ENCODE peak calls at places on chromosomes 2 and 18, in seven cellular contexts. S is astrocyte of the spinal cord, O is left ventricle myocardium inferior, H is ovary, N is AG10803, E is breast epithelium, P is A549. C is an unnamed sample.

GRCh38 chr2:225938991-225939390 is 539.5 kb downstream of the NYAP2 start:
- DNase-seq in E (no peak), P (no peak), O (no peak), H (no peak), S (no peak), N (no peak), C (no peak)

GRCh38 chr2:120651818-120652217 is 83.8 kb upstream of the GLI2 start:
- DNase-seq in S (no peak), O (no peak), E (no peak), N (no peak), P (no peak), H (no peak), C (no peak)

GRCh38 chr2:45345331-45346305 is 265.4 kb downstream of the SRBD1 start:
- DNase-seq in O (no peak), P (no peak), S (no peak), E (no peak), H (no peak), N (no peak), C (no peak)

GRCh38 chr2:169324581-169325260 is 37.6 kb downstream of the LRP2 start:
- DNase-seq in N (no peak), P (no peak), O (no peak), H (no peak), S (no peak), E (no peak), C (no peak)

GRCh38 chr2:102141915-102142828 is at the start of gene IL1R1:
- DNase-seq in O (peak), P (peak), N (peak), S (peak), E (peak), H (peak), C (peak)

GRCh38 chr2:214607051-214607450 is 196.2 kb downstream of the VWC2L start:
- DNase-seq in E (no peak), P (no peak), N (no peak), H (no peak), S (no peak), O (no peak), C (no peak)

GRCh38 chr18:56576826-56577573 is 61.4 kb downstream of the TXNL1 start:
- DNase-seq in P (no peak), N (peak), E (no peak), O (peak), H (no peak), S (no peak), C (no peak)

GRCh38 chr2:1675633-1676032 is 68.7 kb downstream of the PXDN start:
- DNase-seq in S (peak), H (peak), E (no peak), O (no peak), N (peak), P (peak), C (peak)

GRCh38 chr2:54522624-54523281 is 66.6 kb downstream of the SPTBN1 start:
- DNase-seq in N (no peak), H (no peak), O (no peak), P (peak), E (peak), S (peak), C (no peak)

GRCh38 chr2:11213090-11213638 is 57.9 kb downstream of the SLC66A3 start:
- DNase-seq in P (no peak), S (peak), N (peak), H (no peak), E (no peak), O (no peak), C (no peak)

GRCh38 chr2:8506771-8507170 is 175.1 kb upstream of the ID2 start:
- DNase-seq in S (no peak), O (no peak), E (no peak), P (no peak), H (no peak), N (no peak), C (no peak)

GRCh38 chr2:36734304-36734703 is 37.8 kb downstream of the VIT start:
- DNase-seq in P (no peak), O (no peak), H (no peak), E (no peak), S (no peak), N (no peak), C (no peak)

GRCh38 chr2:69926849-69927515 is 12.1 kb downstream of the MXD1 start:
- DNase-seq in S (no peak), H (no peak), E (no peak), N (peak), O (no peak), P (no peak), C (no peak)

GRCh38 chr18:49899647-49900330 is 86.5 kb upstream of the ACAA2 start:
- DNase-seq in E (no peak), S (no peak), N (no peak), O (no peak), H (no peak), P (no peak), C (no peak)

GRCh38 chr2:227871375-227871788 is at the start of gene DAW1:
- DNase-seq in H (peak), N (peak), P (no peak), O (peak), S (peak), E (no peak), C (peak)

GRCh38 chr2:85666016-85666415 is 2.0 kb downstream of the SFTPB start:
- DNase-seq in P (no peak), E (no peak), H (no peak), N (no peak), O (no peak), S (no peak), C (no peak)

GRCh38 chr2:9737053-9737875 is 106.0 kb upstream of the TAF1B start:
- DNase-seq in H (no peak), E (no peak), P (peak), O (no peak), N (peak), S (peak), C (no peak)

GRCh38 chr2:223465793-223466192 is 136.4 kb downstream of the SCG2 start:
- DNase-seq in N (peak), S (peak), O (peak), E (peak), P (peak), H (peak), C (peak)

GRCh38 chr2:52222128-52222527 is 1190.2 kb upstream of the NRXN1 start:
- DNase-seq in S (peak), P (no peak), O (no peak), E (no peak), N (no peak), H (no peak), C (no peak)

GRCh38 chr2:158893057-158893456 is 75.4 kb upstream of the TANC1 start:
- DNase-seq in E (peak), P (no peak), H (peak), N (peak), S (peak), O (no peak), C (no peak)

GRCh38 chr2:25086070-25086560 is 44.2 kb downstream of the EFR3B start:
- DNase-seq in H (no peak), P (no peak), O (no peak), E (no peak), N (no peak), S (no peak), C (no peak)

GRCh38 chr2:147374410-147374811 is 470.4 kb upstream of the ACVR2A start:
- DNase-seq in H (no peak), N (peak), P (no peak), S (peak), E (no peak), O (no peak), C (no peak)

GRCh38 chr2:145593991-145594702 is 1074.2 kb upstream of the ZEB2 start:
- DNase-seq in S (peak), N (peak), O (no peak), P (peak), E (no peak), H (no peak), C (no peak)

GRCh38 chr2:132669854-132670103 is 226 bp downstream of the LYPD1 start:
- DNase-seq in N (no peak), E (no peak), S (peak), O (no peak), H (no peak), P (peak), C (no peak)

GRCh38 chr2:112923237-112923966 is 12.4 kb downstream of the IL37 start:
- DNase-seq in H (no peak), O (no peak), E (no peak), N (no peak), P (no peak), S (no peak), C (no peak)

GRCh38 chr18:50776383-50776782 is 43.4 kb downstream of the MRO start:
- DNase-seq in P (no peak), O (no peak), H (no peak), E (no peak), N (no peak), S (no peak), C (no peak)

GRCh38 chr2:170391018-170391417 is 213.1 kb downstream of the MYO3B start:
- DNase-seq in N (no peak), O (no peak), P (no peak), H (no peak), S (no peak), E (no peak), C (no peak)

GRCh38 chr18:46321954-46322353 is 217.8 kb downstream of the HAUS1 start:
- DNase-seq in H (no peak), O (no peak), P (no peak), S (no peak), E (no peak), N (no peak), C (no peak)

GRCh38 chr18:9429662-9429993 is 45.7 kb upstream of the RALBP1 start:
- DNase-seq in H (no peak), S (no peak), P (no peak), N (peak), O (no peak), E (no peak), C (no peak)
- H3K4me3 ChIP-seq in H (no peak), S (no peak), P (no peak), N (no peak), O (no peak), E (no peak), C (no peak)

GRCh38 chr2:48442610-48443360 is 87.2 kb upstream of the STON1 start:
- DNase-seq in E (no peak), S (no peak), H (no peak), P (no peak), N (no peak), O (no peak), C (no peak)

GRCh38 chr2:48438266-48438665 is 91.7 kb upstream of the STON1 start:
- DNase-seq in O (no peak), N (no peak), P (no peak), E (no peak), H (no peak), S (no peak), C (no peak)

GRCh38 chr2:48440103-48440390 is 89.9 kb upstream of the STON1 start:
- DNase-seq in S (no peak), E (no peak), O (no peak), P (no peak), H (no peak), N (no peak), C (no peak)

GRCh38 chr2:48435909-48436308 is 94.0 kb upstream of the STON1 start:
- DNase-seq in E (no peak), O (no peak), N (peak), S (no peak), P (no peak), H (no peak), C (no peak)

DNA sequence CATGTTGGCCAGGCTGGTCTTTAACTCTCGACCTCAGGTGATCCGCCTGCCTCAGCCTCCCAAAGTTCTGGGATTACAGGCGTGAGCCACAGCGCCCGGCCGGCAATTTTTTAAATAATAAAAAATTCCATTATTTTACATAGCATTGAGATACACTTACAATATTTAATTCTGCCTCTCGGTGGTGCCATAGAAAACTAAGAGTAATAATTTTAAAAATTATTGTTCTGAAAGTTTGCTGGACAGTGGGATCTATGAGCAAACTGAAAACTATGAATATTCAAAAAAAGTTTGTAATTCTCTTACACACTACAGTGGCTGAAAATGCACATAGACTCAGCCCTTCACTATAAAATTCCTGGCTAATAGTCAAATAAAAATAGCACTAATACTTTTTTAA is 90.9 kb upstream of the STON1 start:
- DNase-seq in H (no peak), N (no peak), O (no peak), S (no peak), P (no peak), E (no peak), C (no peak)
- TF ChIP-seq CTCF in H (no peak), N (no peak), O (no peak), S (no peak), P (no peak), E (no peak), C (no peak)

GRCh38 chr2:176645494-176645893 is 376.3 kb downstream of the MTX2 start:
- DNase-seq in N (no peak), E (no peak), H (no peak), O (no peak), S (no peak), P (no peak), C (no peak)

GRCh38 chr2:176639016-176639343 is 369.7 kb downstream of the MTX2 start:
- DNase-seq in O (no peak), E (no peak), S (no peak), N (no peak), H (peak), P (no peak), C (no peak)

GRCh38 chr2:176641436-176641835 is 372.2 kb downstream of the MTX2 start:
- DNase-seq in N (no peak), P (no peak), O (no peak), S (no peak), E (no peak), H (no peak), C (no peak)

GRCh38 chr2:176643711-176644110 is 374.5 kb downstream of the MTX2 start:
- DNase-seq in N (no peak), P (peak), H (peak), S (peak), O (no peak), E (no peak), C (no peak)

DNA sequence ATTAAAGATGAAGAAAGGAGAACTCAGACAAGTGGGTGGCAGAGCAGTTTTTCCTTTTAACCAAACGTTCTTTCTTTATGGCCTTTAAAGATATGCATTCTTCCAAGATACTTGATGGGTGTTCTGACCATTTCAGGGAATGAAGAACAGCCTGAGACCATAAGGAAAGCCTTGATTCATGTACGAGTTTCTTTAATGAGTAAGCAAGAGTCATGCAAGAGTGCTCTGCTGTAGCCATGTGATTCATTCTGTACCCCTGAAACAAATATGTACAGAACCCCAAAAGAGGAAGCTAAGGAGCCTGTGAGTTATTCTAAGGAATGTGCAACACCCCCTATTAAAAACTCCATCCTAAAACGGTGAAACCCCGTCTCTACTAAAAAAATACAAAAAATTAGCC is 372.8 kb downstream of the MTX2 start:
- DNase-seq in O (no peak), P (no peak), S (peak), H (no peak), E (no peak), N (peak), C (no peak)
- H3K4me3 ChIP-seq in O (no peak), P (no peak), S (no peak), H (no peak), E (no peak), N (no peak), C (no peak)

GRCh38 chr18:62324917-62325805 is at the start of gene TNFRSF11A:
- DNase-seq in N (no peak), O (peak), E (no peak), S (no peak), H (no peak), P (peak), C (peak)
- TF ChIP-seq CTCF in N (peak), O (peak), E (peak), S (peak), H (no peak), P (peak), C (peak)

GRCh38 chr18:4454548-4455112 is 477 bp downstream of the DLGAP1 start:
- DNase-seq in N (no peak), P (no peak), S (no peak), O (no peak), H (no peak), E (no peak), C (no peak)

GRCh38 chr18:4453712-4454547 is 1.2 kb downstream of the DLGAP1 start:
- DNase-seq in P (no peak), S (no peak), N (no peak), H (no peak), O (no peak), E (no peak), C (peak)

GRCh38 chr18:4450065-4450676 is 4.9 kb downstream of the DLGAP1 start:
- DNase-seq in E (no peak), H (no peak), O (no peak), N (no peak), P (no peak), S (no peak), C (no peak)

DNA sequence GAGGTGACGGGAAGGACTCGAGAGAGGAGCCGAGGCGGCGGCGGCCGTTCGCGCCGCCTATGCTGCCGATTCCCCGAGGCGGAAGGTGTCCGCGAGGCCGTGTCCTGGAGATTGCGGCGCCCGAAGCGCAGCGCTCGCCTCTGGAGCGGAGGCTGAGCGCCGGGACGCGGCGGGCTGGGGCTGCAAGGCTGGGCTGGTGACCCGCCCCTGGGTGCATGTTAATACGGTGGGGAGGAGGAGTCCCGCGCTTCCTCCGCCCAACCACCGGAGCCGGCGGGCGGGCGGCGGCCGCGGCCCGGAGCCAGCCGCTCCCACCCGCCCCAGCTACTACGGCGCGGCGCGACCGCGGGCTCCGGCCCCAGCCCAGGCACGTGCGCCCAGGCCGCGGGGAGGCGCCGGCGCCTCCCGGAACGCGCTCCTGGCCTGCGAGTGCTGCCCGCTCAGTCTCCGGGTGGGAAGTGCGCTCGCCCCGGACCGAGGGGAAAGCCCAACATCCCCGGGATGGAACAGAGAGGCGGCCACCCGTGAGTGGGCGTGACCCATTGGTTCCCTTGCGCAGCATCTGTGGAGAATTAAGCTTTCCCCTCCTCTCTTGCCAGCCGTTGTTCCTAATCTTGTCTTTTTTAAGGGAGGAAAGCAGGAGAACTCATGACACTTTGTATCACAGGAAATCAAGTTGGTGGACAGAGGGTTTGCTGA is at the start of gene DLGAP1:
- DNase-seq in E (peak), O (no peak), N (no peak), S (peak), H (peak), P (no peak), C (peak)
- H3K4me3 ChIP-seq in E (peak), O (peak), N (no peak), S (peak), H (peak), P (no peak), C (peak)

GRCh38 chr2:233059547-233059796 is 670 bp upstream of the INPP5D start:
- DNase-seq in P (no peak), O (no peak), S (no peak), H (no peak), N (no peak), E (no peak), C (no peak)
- TF ChIP-seq CTCF in P (peak), O (no peak), S (no peak), H (no peak), N (no peak), E (no peak), C (no peak)

DNA sequence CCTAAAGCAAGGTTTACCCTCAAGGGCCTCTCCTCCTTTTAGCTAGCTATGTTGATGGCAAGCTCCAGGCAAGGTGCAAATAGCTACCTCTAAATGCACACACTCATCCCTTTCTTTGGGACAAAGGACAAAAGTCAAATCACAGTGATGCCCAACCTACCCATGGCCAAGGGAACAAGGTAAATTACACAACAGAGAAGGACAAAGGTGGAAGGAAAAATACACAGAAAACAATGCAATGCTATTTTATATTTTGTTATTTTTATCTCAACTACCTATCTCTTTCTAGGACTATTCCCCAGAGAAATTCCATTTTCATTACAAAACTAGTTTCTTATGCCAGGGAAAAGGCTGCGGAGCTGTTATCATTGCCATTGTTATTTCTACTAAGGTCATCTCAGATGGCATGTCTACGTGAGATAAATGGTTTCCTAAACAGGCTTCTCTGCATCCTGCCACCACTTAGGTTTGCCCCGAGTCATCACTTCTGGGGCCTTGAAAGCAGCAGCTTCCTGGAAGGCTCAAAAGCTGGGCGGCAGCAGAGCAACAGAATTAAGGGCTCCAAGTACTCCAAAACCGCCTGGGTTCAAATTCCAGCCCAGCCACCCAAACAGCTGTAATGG is 21.1 kb downstream of the BCL2 start:
- DNase-seq in O (no peak), S (no peak), N (no peak), P (no peak), E (no peak), H (no peak), C (no peak)
- H3K4me3 ChIP-seq in O (no peak), S (no peak), N (no peak), P (no peak), E (no peak), H (no peak), C (no peak)

C was measured in psoas muscle.